ENCODE peak calls at places on chromosomes 12 and 14, in nine cellular contexts. U is astrocyte of the spinal cord, I is neural progenitor cell, L is prostate gland, M is AG09309, H is adrenal gland, G is colonic mucosa, C is mammary epithelial cell, S is cardiac fibroblast. T is an unnamed sample.

GRCh38 chr14:51131516-51131915 is 36.6 kb upstream of the TRIM9 start:
- DNase-seq in U (no peak), I (no peak), L (no peak), M (no peak), H (no peak), G (no peak), C (no peak), S (no peak), T (no peak)

GRCh38 chr12:69068431-69068830 is 135.5 kb upstream of the CPM start:
- DNase-seq in U (peak; percentile 53), I (no peak), L (no peak), M (no peak), H (no peak), G (peak; percentile 62), C (peak; percentile 59), S (peak; percentile 64), T (no peak)

GRCh38 chr14:23186913-23187654 is 3.6 kb upstream of the SLC7A8 start:
- DNase-seq in U (peak; percentile 73), I (peak; percentile 63), L (peak; percentile 58), M (no peak), H (peak; percentile 53), G (no peak), C (peak; percentile 44), S (peak; percentile 85), T (peak; percentile 64)

GRCh38 chr12:109927622-109928021 is 27.5 kb downstream of the TCHP start:
- DNase-seq in U (no peak), I (peak; percentile 60), L (no peak), M (no peak), H (peak; percentile 50), G (peak; percentile 40), C (no peak), S (peak; percentile 70), T (peak; percentile 42)

GRCh38 chr12:726281-727140 is 25.9 kb upstream of the WNK1 start:
- DNase-seq in U (peak; percentile 16), I (no peak), L (no peak), M (no peak), H (peak; percentile 43), G (no peak), C (peak; percentile 68), S (peak; percentile 43), T (no peak)

GRCh38 chr12:68350753-68351152 is 18.6 kb upstream of the MDM1 start:
- DNase-seq in U (peak; percentile 47), I (no peak), L (no peak), M (no peak), H (no peak), G (no peak), C (no peak), S (peak; percentile 63), T (no peak)

GRCh38 chr12:123971770-123972447 is 722 bp downstream of the CCDC92 start:
- DNase-seq in U (peak; percentile 56), I (peak; percentile 79), L (peak; percentile 21), M (no peak), H (peak; percentile 41), G (peak; percentile 56), C (peak; percentile 61), S (no peak), T (peak; percentile 40)

GRCh38 chr12:71755146-71755892 is 656 bp downstream of the RAB21 start:
- DNase-seq in U (peak; percentile 58), I (peak; percentile 12), L (peak; percentile 25), M (no peak), H (peak; percentile 70), G (peak; percentile 47), C (peak; percentile 67), S (peak; percentile 79), T (peak; percentile 77)

GRCh38 chr12:43482311-43483085 is 69.5 kb downstream of the ADAMTS20 start:
- DNase-seq in U (no peak), I (no peak), L (no peak), M (no peak), H (no peak), G (no peak), C (no peak), S (no peak), T (no peak)

GRCh38 chr14:75339059-75339458 is 60.4 kb downstream of the FOS start:
- DNase-seq in U (peak; percentile 4), I (no peak), L (no peak), M (peak; percentile 35), H (no peak), G (no peak), C (peak; percentile 9), S (peak; percentile 72), T (no peak)

GRCh38 chr12:69475237-69475984 is 5.2 kb downstream of the FRS2 start:
- DNase-seq in U (peak; percentile 38), I (peak; percentile 88), L (no peak), M (no peak), H (peak; percentile 30), G (no peak), C (no peak), S (peak; percentile 49), T (no peak)

GRCh38 chr12:88420460-88420859 is 159.8 kb downstream of the KITLG start:
- DNase-seq in U (peak; percentile 88), I (no peak), L (no peak), M (peak; percentile 83), H (no peak), G (no peak), C (peak; percentile 88), S (peak; percentile 97), T (no peak)

GRCh38 chr12:132438726-132439125 is 51.2 kb upstream of the FBRSL1 start:
- DNase-seq in U (no peak), I (no peak), L (no peak), M (no peak), H (no peak), G (no peak), C (no peak), S (no peak), T (no peak)

GRCh38 chr12:69000540-69001243 is 67.7 kb upstream of the CPM start:
- DNase-seq in U (no peak), I (no peak), L (no peak), M (no peak), H (no peak), G (no peak), C (peak; percentile 53), S (peak; percentile 47), T (no peak)

DNA sequence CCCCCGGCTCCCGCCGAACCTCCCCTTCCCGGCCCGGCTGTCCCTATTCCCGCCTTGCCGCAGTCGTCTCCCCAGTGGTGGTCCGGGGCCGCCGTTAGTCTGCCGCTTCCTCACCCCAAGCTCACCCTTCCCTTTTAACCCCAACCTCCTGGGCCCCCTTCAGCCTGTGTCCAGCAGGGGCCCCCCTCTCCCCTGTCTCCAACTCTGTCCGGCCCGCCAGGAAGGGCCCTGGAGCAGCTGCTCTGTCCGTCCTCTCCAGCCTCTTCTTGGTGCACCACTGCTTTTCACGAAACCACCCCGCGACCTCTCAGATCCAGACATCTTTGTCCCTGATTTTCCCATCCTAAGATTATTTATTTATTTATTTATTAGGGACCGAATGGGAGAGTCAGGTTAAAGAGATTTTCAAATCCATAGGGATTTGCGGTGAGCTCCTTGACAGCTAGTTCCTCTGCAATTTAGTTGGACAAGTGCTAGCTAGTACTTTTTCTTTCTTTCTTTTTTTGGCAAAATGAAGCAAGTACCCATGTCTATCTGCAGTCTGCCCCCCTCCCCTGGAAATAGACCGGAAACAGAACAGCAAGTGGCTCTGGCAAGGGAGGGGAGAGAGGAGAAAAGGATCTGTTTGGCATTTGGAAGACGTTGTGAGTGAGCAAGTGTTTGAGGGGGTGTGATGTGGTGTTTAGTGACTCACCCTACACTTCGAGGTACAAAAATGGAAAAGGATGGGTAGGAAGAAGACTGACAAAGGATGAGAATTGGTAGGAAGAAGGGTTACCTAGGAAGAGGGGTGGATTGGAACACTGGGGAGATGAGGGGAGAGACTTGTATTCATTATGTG is 632 bp downstream of the UBR7 start:
- DNase-seq in U (peak; percentile 66), I (peak; percentile 79), L (no peak), M (no peak), H (peak; percentile 62), G (peak; percentile 48), C (peak; percentile 57), S (peak; percentile 61), T (peak; percentile 61)
- TF ChIP-seq CTCF in U (peak; percentile 59), I (peak; percentile 58), L (peak; percentile 29), M (peak; percentile 56), H (no peak), G (peak; percentile 23), C (peak; percentile 1), S (peak; percentile 45), T (peak; percentile 33)

GRCh38 chr12:52214421-52214802 is 18.6 kb upstream of the KRT7 start:
- DNase-seq in U (no peak), I (no peak), L (no peak), M (no peak), H (peak; percentile 20), G (no peak), C (no peak), S (no peak), T (no peak)
- H3K4me3 ChIP-seq in U (no peak overlapping the region), I (no peak overlapping the region), L (no peak overlapping the region), M (no peak overlapping the region), H (no peak overlapping the region), G (no peak overlapping the region), C (no peak overlapping the region), S (no peak overlapping the region), T (no peak overlapping the region)

DNA sequence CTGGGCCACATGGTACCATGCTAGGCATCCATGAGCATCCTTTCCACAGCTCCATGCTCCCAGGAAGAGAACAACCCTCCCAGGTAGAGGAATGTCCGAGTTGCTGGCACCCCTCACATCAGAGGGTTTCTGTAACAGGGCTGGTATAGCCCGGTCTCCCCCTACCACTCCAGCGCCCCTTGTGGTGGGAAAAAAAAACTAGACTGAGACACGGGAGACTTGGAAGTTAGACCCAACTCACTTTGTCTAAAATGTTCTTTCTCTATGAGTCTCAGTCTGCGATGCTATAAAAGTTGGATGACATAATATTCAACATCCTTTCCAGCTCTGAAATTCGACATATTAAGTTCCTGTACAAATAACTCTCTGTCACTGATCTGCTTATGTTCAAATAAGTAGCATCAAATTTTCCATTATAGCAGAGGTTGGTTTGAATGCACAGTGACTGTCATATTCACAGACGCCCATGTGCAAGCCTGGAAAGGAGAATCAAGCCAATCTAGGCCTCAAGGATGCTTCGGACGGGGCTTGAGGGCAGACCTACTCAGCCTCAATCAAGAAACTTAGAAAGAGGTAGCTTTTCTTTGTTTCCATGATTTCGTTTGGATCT is 25.7 kb upstream of the TC2N start:
- DNase-seq in U (no peak), I (peak; percentile 71), L (no peak), M (no peak), H (no peak), G (no peak), C (no peak), S (no peak), T (peak; percentile 43)
- TF ChIP-seq CTCF in U (peak; percentile 61), I (peak; percentile 85), L (peak; percentile 9), M (peak; percentile 45), H (peak; percentile 21), G (peak; percentile 47), C (peak; percentile 31), S (peak; percentile 56), T (peak; percentile 63)

GRCh38 chr12:25056486-25057130 is 107.7 kb upstream of the BCAT1 start:
- DNase-seq in U (no peak), I (no peak), L (no peak), M (no peak), H (no peak), G (no peak), C (peak; percentile 41), S (peak; percentile 33), T (no peak)

GRCh38 chr12:25056011-25056410 is 107.1 kb upstream of the BCAT1 start:
- DNase-seq in U (no peak), I (no peak), L (peak; percentile 71), M (no peak), H (no peak), G (no peak), C (peak; percentile 6), S (no peak), T (no peak)

GRCh38 chr12:25054783-25055144 is 105.9 kb upstream of the BCAT1 start:
- DNase-seq in U (peak; percentile 58), I (no peak), L (no peak), M (no peak), H (no peak), G (no peak), C (peak; percentile 78), S (peak; percentile 54), T (peak; percentile 85)

GRCh38 chr12:25058012-25058411 is 109.1 kb upstream of the BCAT1 start:
- DNase-seq in U (no peak), I (no peak), L (no peak), M (no peak), H (no peak), G (no peak), C (no peak), S (no peak), T (no peak)

GRCh38 chr12:25058619-25059018 is 109.7 kb upstream of the BCAT1 start:
- DNase-seq in U (no peak), I (no peak), L (no peak), M (no peak), H (no peak), G (no peak), C (no peak), S (no peak), T (peak; percentile 65)
- H3K4me3 ChIP-seq in U (no peak overlapping the region), I (no peak overlapping the region), L (no peak overlapping the region), M (no peak overlapping the region), H (no peak overlapping the region), G (no peak overlapping the region), C (no peak overlapping the region), S (no peak overlapping the region), T (peak overlapping the region; percentile 25)

T was measured in GM12865.